ENCODE peak calls at places on chromosomes 6 and 20, in seven cellular contexts. E is K562, K is HCT116, N is HepG2, Z is SK-N-SH, G is GM12878, Y is H1. D is an unnamed sample.
A peak's percentile ranks its signal among the peaks of the same experiment; 100 is the strongest.

GRCh38 chr6:132919476-132919875 is 105.1 kb downstream of the RPS12 start:
- DNase-seq in E (no peak), K (no peak), N (no peak), Z (no peak), G (no peak), Y (no peak), D (peak; percentile 5)

GRCh38 chr6:128174724-128175123 is 273.9 kb upstream of the THEMIS start:
- DNase-seq in E (no peak), K (no peak), N (peak; percentile 28), Z (no peak), G (no peak), Y (no peak), D (no peak)

GRCh38 chr20:43244647-43245046 is 54.9 kb upstream of the PTPRT start:
- DNase-seq in E (no peak), K (no peak), N (no peak), Z (no peak), G (no peak), Y (no peak), D (no peak)

GRCh38 chr20:44151621-44152416 is 35.2 kb downstream of the JPH2 start:
- DNase-seq in E (no peak), K (peak; percentile 51), N (no peak), Z (no peak), G (no peak), Y (no peak), D (no peak)

GRCh38 chr20:25741088-25741487 is 44.4 kb upstream of the ZNF337 start:
- DNase-seq in E (no peak), K (no peak), N (no peak), Z (no peak), G (no peak), Y (no peak), D (no peak)

GRCh38 chr6:90298459-90299053 is 1.9 kb upstream of the BACH2 start:
- DNase-seq in E (no peak), K (no peak), N (no peak), Z (no peak), G (no peak), Y (no peak), D (no peak)

GRCh38 chr6:166729658-166730057 is 102.6 kb upstream of the RPS6KA2 start:
- DNase-seq in E (no peak), K (no peak), N (no peak), Z (no peak), G (no peak), Y (no peak), D (no peak)

GRCh38 chr6:85191656-85192055 is 258.2 kb upstream of the NT5E start:
- DNase-seq in E (no peak), K (no peak), N (no peak), Z (no peak), G (no peak), Y (no peak), D (no peak)

GRCh38 chr6:6859722-6860121 is 248.0 kb upstream of the RREB1 start:
- DNase-seq in E (no peak), K (no peak), N (no peak), Z (no peak), G (no peak), Y (no peak), D (no peak)

GRCh38 chr6:116426551-116426950 is 34.6 kb upstream of the CALHM6 start:
- DNase-seq in E (no peak), K (no peak), N (no peak), Z (no peak), G (no peak), Y (no peak), D (no peak)

GRCh38 chr6:116419069-116419468 is 42.1 kb upstream of the CALHM6 start:
- DNase-seq in E (no peak), K (no peak), N (no peak), Z (no peak), G (no peak), Y (no peak), D (no peak)

GRCh38 chr6:116420341-116420740 is 40.8 kb upstream of the CALHM6 start:
- DNase-seq in E (no peak), K (no peak), N (no peak), Z (no peak), G (no peak), Y (no peak), D (no peak)

GRCh38 chr6:116422238-116422637 is 38.9 kb upstream of the CALHM6 start:
- DNase-seq in E (no peak), K (no peak), N (no peak), Z (no peak), G (no peak), Y (no peak), D (no peak)

DNA sequence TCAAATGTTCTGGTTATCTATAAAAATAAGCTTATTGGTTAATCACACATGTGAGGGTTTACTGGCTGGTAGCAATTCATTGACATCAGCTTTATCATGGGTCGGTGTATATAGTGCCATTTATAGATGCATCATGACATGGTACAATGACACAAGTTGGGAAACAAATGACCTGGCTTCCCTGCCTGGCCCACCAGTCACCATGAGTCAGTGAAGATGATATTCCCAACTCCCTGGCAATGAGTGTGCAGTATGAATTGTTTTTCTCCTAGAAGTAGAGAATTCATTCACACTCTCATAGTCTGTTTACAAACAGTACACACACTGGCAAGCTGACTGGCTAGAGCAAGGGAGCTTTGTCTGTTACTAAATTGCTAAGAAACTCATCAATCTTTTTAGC is 37.2 kb upstream of the CALHM6 start:
- DNase-seq in E (no peak), K (no peak), N (no peak), Z (no peak), G (no peak), Y (no peak), D (no peak)
- TF ChIP-seq JUND in E (no peak), K (no peak), N (no peak), Z (no peak), G (no peak), Y (no peak), D (no peak)

GRCh38 chr20:13765299-13765698 is 19.4 kb downstream of the ESF1 start:
- DNase-seq in E (no peak), K (no peak), N (no peak), Z (no peak), G (no peak), Y (no peak), D (no peak)
- TF ChIP-seq JUND in E (no peak), K (no peak), N (no peak), Z (no peak), G (no peak), Y (no peak), D (no peak)

GRCh38 chr20:58450259-58450658 is 61.2 kb downstream of the VAPB start:
- DNase-seq in E (no peak), K (no peak), N (no peak), Z (no peak), G (peak; percentile 67), Y (no peak), D (no peak)
- TF ChIP-seq JUND in E (no peak), K (no peak), N (no peak), Z (no peak), G (no peak), Y (no peak), D (no peak)

DNA sequence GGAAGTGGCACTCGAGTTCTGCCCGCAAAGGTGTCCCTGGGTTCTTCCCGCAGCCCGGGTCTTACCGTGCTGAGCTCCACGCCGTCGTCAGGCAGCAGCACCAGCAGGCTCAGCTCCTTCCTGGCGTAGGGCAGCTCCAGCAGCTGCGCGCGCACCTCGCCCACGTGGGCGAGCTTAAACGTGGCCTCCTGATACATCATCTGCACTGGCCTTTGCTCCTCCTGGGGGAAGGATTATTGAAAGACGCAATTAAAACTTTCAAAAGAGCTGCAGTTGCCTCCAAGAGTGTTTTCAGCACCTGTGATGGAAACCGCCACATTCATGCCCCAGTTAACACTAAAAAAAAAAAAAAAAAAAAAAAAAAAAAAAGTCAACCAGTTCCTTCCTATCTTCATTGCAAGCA is 11.3 kb downstream of the SERPINB9 start:
- DNase-seq in E (no peak), K (no peak), N (no peak), Z (no peak), G (peak; percentile 89), Y (no peak), D (peak; percentile 16)
- TF ChIP-seq JUND in E (no peak), K (no peak), N (no peak), Z (no peak), G (no peak), Y (no peak), D (no peak)

D was measured in T47D.